ENCODE peak calls at places on chromosomes 7 and 10, in four cellular contexts. X, V, H and D are unnamed samples.

GRCh38 chr10:86368987-86369386 is 2.4 kb upstream of the GRID1 start:
- DNase-seq in X (peak), V (no peak), H (no peak), D (peak)

GRCh38 chr7:2904202-2904601 is 60.1 kb upstream of the GNA12 start:
- DNase-seq in X (no peak), V (no peak), H (no peak), D (no peak)

GRCh38 chr10:77925410-77925794 is 1.2 kb downstream of the DLG5 start:
- DNase-seq in X (no peak), V (peak), H (no peak), D (peak)

GRCh38 chr7:156004265-156005201 is 192.3 kb upstream of the SHH start:
- DNase-seq in X (no peak), V (no peak), H (no peak), D (no peak)

GRCh38 chr10:69869291-69869841 is 67.7 kb downstream of the COL13A1 start:
- DNase-seq in X (no peak), V (peak), H (peak), D (no peak)

GRCh38 chr7:159281573-159281972 is 136.9 kb upstream of the VIPR2 start:
- DNase-seq in X (no peak), V (no peak), H (no peak), D (no peak)

GRCh38 chr10:77355844-77356243 is 281.8 kb downstream of the KCNMA1 start:
- DNase-seq in X (no peak), V (peak), H (peak), D (no peak)

GRCh38 chr10:107498983-107499382 is 334.5 kb upstream of the SORCS1 start:
- DNase-seq in X (no peak), V (no peak), H (no peak), D (no peak)

GRCh38 chr10:12614390-12615003 is 265.1 kb downstream of the CAMK1D start:
- DNase-seq in X (no peak), V (no peak), H (no peak), D (no peak)

GRCh38 chr7:131226116-131226562 is 101.5 kb upstream of the MKLN1 start:
- DNase-seq in X (no peak), V (peak), H (no peak), D (no peak)

GRCh38 chr7:137942459-137943115 is 59.3 kb downstream of the CREB3L2 start:
- DNase-seq in X (no peak), V (no peak), H (no peak), D (no peak)

GRCh38 chr7:121081327-121081936 is 92.9 kb downstream of the CPED1 start:
- DNase-seq in X (no peak), V (peak), H (peak), D (no peak)

GRCh38 chr10:129305046-129305445 is 162.0 kb upstream of the MGMT start:
- DNase-seq in X (no peak), V (no peak), H (peak), D (no peak)

GRCh38 chr10:60964257-60965235 is 20.6 kb upstream of the RHOBTB1 start:
- DNase-seq in X (peak), V (peak), H (peak), D (peak)

GRCh38 chr7:132059141-132059540 is 502.7 kb upstream of the PODXL start:
- DNase-seq in X (no peak), V (no peak), H (no peak), D (no peak)

GRCh38 chr10:97138777-97139317 is 46.9 kb downstream of the SLIT1 start:
- DNase-seq in X (no peak), V (no peak), H (no peak), D (peak)

GRCh38 chr7:27784399-27785053 is 44.6 kb downstream of the TAX1BP1 start:
- DNase-seq in X (no peak), V (peak), H (peak), D (no peak)

GRCh38 chr7:26365077-26365896 is 73.6 kb downstream of the SNX10 start:
- DNase-seq in X (no peak), V (peak), H (peak), D (no peak)

GRCh38 chr7:39624935-39625694 is 1.7 kb downstream of the RALA start:
- DNase-seq in X (no peak), V (peak), H (no peak), D (no peak)

GRCh38 chr7:155466142-155466813 is 8.3 kb downstream of the EN2 start:
- DNase-seq in X (peak), V (no peak), H (no peak), D (no peak)

GRCh38 chr7:24197852-24198251 is 86.1 kb upstream of the NPY start:
- DNase-seq in X (no peak), V (peak), H (peak), D (no peak)

GRCh38 chr10:125823663-125824251 is 411 bp downstream of the BCCIP start:
- DNase-seq in X (no peak), V (no peak), H (no peak), D (no peak)

GRCh38 chr7:80386686-80387085 is 125.2 kb downstream of the GNAT3 start:
- DNase-seq in X (no peak), V (peak), H (no peak), D (no peak)

GRCh38 chr7:103068429-103069403 is 5.9 kb downstream of the FBXL13 start:
- DNase-seq in X (no peak), V (no peak), H (no peak), D (no peak)

GRCh38 chr7:103063895-103064294 is 10.7 kb downstream of the FBXL13 start:
- DNase-seq in X (no peak), V (no peak), H (no peak), D (no peak)

GRCh38 chr7:103071000-103071399 is 3.6 kb downstream of the FBXL13 start:
- DNase-seq in X (no peak), V (no peak), H (no peak), D (no peak)

DNA sequence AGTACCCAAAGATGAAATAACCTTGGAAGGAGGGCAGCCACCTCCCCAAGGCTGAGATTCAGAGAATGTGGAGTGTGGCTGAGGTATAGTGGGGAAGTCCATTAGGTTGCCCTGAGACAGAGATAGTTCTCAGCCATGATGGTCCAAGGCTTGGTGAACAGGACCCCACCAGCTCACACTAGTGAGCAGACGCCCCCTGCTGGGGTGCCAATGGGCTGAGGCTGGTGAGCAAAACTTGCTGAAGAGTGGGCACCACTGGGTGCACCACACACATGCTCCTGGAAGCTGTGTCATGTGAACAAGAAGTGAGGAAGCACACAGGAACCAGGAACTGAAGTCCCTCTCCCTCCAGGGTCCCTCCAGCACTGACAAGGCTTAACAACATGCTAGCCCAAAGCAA is 8.9 kb downstream of the FBXL13 start:
- DNase-seq in X (peak), V (peak), H (no peak), D (peak)
- TF ChIP-seq CTCF in X (peak), V (peak), H (peak), D (no peak)

GRCh38 chr10:116109881-116110280 is 163.1 kb downstream of the GFRA1 start:
- DNase-seq in X (no peak), V (no peak), H (no peak), D (no peak)
- TF ChIP-seq CTCF in X (no peak), V (no peak), H (no peak), D (no peak)

DNA sequence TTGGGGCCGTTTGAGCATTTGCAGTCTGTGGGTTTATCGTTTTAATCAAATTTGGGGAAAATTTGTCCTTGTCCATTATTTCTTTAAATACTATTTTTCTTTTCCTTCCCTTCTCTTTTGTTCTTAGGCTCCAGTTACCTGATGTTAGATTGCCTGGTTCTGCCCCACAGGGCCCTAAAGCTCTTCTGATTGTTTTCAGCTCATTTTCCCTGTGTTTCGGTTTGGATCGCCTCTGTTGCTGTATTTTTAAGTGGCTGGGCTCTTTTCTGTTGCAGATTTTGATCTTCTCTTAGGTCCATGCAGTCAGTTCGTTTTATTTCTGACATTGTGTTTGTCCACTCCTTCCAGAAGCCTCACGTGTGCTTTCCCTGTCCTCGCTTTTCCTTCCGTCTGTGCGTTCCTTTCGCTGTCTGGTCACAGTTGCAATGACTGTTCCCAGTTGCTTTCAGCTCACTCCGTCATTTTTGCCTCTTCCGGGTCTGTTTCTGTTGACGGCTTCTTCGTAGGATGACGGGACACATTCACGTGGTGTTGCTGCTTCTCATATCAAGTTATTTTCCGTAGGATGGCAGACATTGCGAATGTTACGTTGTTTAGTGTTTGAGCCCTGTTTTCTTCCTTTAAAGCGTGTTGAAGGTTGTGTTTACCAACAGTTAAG is 111.4 kb downstream of the INPP5A start:
- DNase-seq in X (no peak), V (no peak), H (no peak), D (no peak)
- TF ChIP-seq CTCF in X (no peak), V (no peak), H (no peak), D (no peak)

DNA sequence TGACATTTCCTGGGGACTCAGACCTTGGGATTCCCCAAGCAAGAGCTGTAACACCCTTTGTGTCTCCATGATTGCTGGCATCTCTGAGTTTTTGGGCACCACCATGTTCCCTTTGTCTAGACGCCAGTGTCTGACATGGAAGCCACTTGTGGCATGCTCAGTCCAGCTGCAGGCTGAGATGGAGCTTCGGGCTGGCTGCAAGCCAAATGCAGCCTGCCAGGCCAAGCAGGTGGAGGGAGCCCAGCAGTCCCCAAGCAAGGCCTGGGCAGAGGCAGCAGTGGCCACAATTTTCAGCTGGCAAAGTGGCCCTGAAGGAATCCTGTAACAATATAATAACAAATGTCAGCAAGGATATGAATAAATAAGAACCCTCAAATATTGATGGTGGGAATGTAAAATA is 86.2 kb upstream of the ABCB5 start:
- DNase-seq in X (no peak), V (no peak), H (no peak), D (no peak)
- TF ChIP-seq CTCF in X (no peak), V (no peak), H (no peak), D (no peak)